ENCODE peak calls at places on chromosomes 7 and 10, in four cellular contexts. C is cardiac muscle cell, M is adrenal gland, K is ovary. O is an unnamed sample. For H3K27me3, the result is how much of the 10 kb centered on the place peaks cover.

GRCh38 chr10:34119456-34119855 is 695.6 kb downstream of the PARD3 start:
- DNase-seq in C (no peak), M (no peak), K (no peak), O (no peak)

GRCh38 chr10:119413738-119414611 is 128.5 kb downstream of the RGS10 start:
- DNase-seq in C (peak), M (peak), K (peak), O (peak)

GRCh38 chr10:70122742-70123141 is 9.9 kb downstream of the AIFM2 start:
- DNase-seq in M (no peak), C (peak), K (no peak), O (no peak)

GRCh38 chr7:70356324-70356797 is 758.1 kb downstream of the AUTS2 start:
- DNase-seq in C (no peak), M (no peak), K (no peak), O (no peak)

GRCh38 chr10:124383496-124383895 is 35.2 kb downstream of the OAT start:
- DNase-seq in M (no peak), C (no peak), K (no peak), O (no peak)

GRCh38 chr10:131735577-131735976 is 165.2 kb upstream of the PPP2R2D start:
- DNase-seq in M (no peak), K (no peak), C (no peak), O (no peak)

GRCh38 chr7:33452805-33453502 is 323.6 kb downstream of the BBS9 start:
- DNase-seq in M (no peak), K (no peak), C (peak), O (no peak)

GRCh38 chr7:93298206-93298605 is 66.0 kb downstream of the VPS50 start:
- DNase-seq in K (no peak), C (no peak), M (no peak), O (no peak)

GRCh38 chr7:17054206-17054605 is 172.4 kb upstream of the AGR3 start:
- DNase-seq in K (no peak), M (no peak), C (no peak), O (no peak)

GRCh38 chr7:30848121-30848855 is 63.4 kb upstream of the AQP1 start:
- DNase-seq in C (no peak), K (no peak), M (peak), O (no peak)

GRCh38 chr10:128614206-128614605 is 488.0 kb upstream of the MKI67 start:
- DNase-seq in C (no peak), K (no peak), M (no peak), O (no peak)

GRCh38 chr7:55557666-55558188 is 14.6 kb downstream of the VOPP1 start:
- DNase-seq in M (no peak), C (no peak), K (no peak), O (no peak)

GRCh38 chr10:50421026-50421719 is 169.9 kb upstream of the ASAH2 start:
- DNase-seq in K (no peak), M (no peak), C (peak), O (peak)

GRCh38 chr10:118698421-118698820 is 56.3 kb downstream of the CACUL1 start:
- DNase-seq in K (no peak), C (peak), M (peak), O (peak)

GRCh38 chr7:2792856-2793487 is 51.1 kb downstream of the GNA12 start:
- DNase-seq in K (no peak), M (no peak), C (no peak), O (peak)

GRCh38 chr10:122264442-122264841 is 6.7 kb upstream of the BTBD16 start:
- DNase-seq in K (no peak), C (no peak), M (no peak), O (no peak)

GRCh38 chr7:30142710-30143109 is 7.9 kb downstream of the MTURN start:
- DNase-seq in M (no peak), K (no peak), C (peak), O (peak)

GRCh38 chr7:47039089-47039648 is 542.7 kb downstream of the TNS3 start:
- DNase-seq in M (no peak), C (no peak), K (no peak), O (no peak)

DNA sequence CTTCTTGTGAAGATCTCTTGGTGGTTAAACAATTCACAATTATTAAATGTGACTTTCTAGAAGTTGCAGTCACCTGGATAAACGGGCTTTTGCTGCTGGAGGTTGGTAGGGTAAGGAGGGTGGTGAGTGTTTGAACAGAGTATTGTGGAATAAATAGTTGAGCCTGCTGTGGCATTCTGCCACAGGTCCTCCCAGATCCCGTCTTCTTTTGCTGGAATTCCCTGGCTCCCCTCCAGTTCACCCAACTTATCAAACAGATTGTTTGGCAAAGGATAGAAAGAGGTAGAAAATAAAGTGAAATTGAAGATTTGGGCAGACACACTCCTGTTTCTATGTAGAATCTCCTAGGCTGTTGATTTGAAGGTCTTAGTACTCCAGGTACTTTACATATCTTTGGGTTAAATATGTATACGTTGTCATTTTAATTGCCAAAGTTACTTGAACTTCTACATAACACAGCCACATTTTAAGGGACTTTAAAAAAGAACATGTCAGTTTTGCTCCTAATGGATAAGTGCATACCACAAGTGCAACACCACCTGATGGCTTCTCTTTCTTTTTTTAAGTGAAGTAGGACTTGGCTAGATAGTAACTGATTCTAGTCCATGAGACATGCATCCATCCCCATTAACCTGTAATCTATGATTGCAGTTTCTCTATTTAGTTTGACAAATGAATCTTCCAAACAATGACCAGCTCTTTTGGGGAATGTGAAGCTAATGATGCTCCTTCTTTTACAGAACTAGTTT is 83.0 kb downstream of the ARL4A start:
- DNase-seq in M (peak), K (no peak), C (peak), O (peak)
- H3K4me3 ChIP-seq in M (no peak), K (no peak), C (no peak), O (no peak)

GRCh38 chr10:100803908-100804307 is 58.5 kb downstream of the PAX2 start:
- DNase-seq in M (no peak), C (no peak), K (no peak), O (no peak)

GRCh38 chr10:100808851-100809250 is 63.5 kb downstream of the PAX2 start:
- DNase-seq in C (no peak), M (no peak), K (no peak), O (no peak)

GRCh38 chr10:100807241-100808050 is 62.1 kb downstream of the PAX2 start:
- DNase-seq in K (no peak), M (no peak), C (no peak), O (no peak)

GRCh38 chr10:100805543-100806355 is 60.4 kb downstream of the PAX2 start:
- DNase-seq in M (no peak), K (no peak), C (no peak), O (no peak)

DNA sequence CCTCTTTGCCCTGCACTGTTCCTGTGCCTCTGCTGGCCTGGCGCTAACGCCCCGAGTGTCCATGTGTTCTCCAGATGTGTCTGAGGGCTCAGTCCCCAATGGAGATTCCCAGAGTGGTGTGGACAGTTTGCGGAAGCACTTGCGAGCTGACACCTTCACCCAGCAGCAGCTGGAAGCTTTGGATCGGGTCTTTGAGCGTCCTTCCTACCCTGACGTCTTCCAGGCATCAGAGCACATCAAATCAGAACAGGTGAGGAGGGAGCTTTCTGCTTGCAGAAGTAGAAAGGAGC is 60.9 kb downstream of the PAX2 start:
- DNase-seq in C (no peak), M (no peak), K (no peak), O (no peak)
- H3K27me3 ChIP-seq in C (under half), M (under half), K (under half), O (under half)

DNA sequence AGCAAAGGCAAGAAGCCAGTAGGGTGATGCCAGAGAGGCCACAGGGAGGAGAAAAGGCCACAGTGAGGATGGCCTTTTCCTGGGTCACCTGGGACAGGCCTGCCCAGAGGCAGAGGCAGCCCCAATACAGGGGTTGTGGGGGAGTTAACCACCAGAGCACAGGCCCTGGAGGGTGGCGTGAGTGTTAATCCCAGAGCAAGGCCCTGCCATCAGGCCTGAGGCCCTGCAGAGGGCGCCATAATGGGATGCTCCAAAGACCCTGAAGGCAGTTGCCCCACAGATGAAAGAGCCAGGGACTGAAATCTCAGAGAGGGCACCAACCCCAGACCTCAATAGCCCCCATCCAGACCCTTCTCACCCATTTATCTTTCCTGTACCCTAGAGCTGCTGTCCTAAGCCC is 23.9 kb downstream of the SLC13A4 start:
- DNase-seq in M (no peak), K (no peak), C (no peak), O (no peak)
- TF ChIP-seq CTCF in M (no peak), K (no peak), C (peak), O (no peak)

GRCh38 chr7:152006336-152006735 is 19.1 kb upstream of the GALNT11 start:
- DNase-seq in K (no peak), C (peak), M (no peak), O (no peak)
- H3K4me3 ChIP-seq in K (no peak), C (no peak), M (no peak), O (no peak)

GRCh38 chr10:91162495-91163268 is 57.8 kb upstream of the PCGF5 start:
- DNase-seq in M (peak), C (peak), K (peak), O (peak)
- H3K27me3 ChIP-seq in M (under half), C (half or more), K (under half), O (under half)

DNA sequence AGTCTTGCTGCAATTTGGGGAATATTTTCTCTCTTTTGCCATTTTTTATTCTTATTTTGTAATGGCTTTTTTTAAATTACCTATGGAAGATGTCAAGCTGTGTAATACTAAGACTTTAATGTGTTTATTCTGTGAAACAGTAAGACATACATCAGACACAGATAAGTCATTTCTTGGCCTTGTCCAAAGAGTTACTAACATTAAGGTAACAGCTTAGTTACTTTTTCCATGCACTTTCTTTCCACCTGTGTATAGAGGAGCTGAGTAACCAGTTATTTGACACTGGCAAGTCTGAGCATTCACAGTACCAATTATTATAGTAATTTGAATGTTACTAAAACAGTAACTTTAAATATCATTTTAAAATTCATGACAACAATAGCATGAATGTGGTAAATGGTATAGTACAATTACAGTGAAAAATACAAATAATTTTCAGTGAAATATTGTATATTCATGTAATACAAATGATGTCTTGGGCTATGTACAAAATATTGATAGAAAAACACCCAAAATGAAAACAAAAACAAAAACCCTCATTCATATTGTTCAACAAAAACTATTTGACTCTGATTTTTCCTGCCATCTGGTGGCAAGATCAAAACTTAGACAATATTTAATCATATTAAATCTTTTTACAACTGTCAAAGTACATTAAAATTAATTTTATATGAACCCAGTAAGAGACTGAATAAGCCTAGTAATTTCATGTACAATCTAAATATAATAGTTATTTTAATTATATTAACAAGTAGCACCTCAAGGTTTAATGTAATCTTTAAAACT is 259.8 kb upstream of the SEMA3A start:
- DNase-seq in K (no peak), M (no peak), C (peak), O (no peak)
- TF ChIP-seq CTCF in K (no peak), M (no peak), C (no peak), O (no peak)

DNA sequence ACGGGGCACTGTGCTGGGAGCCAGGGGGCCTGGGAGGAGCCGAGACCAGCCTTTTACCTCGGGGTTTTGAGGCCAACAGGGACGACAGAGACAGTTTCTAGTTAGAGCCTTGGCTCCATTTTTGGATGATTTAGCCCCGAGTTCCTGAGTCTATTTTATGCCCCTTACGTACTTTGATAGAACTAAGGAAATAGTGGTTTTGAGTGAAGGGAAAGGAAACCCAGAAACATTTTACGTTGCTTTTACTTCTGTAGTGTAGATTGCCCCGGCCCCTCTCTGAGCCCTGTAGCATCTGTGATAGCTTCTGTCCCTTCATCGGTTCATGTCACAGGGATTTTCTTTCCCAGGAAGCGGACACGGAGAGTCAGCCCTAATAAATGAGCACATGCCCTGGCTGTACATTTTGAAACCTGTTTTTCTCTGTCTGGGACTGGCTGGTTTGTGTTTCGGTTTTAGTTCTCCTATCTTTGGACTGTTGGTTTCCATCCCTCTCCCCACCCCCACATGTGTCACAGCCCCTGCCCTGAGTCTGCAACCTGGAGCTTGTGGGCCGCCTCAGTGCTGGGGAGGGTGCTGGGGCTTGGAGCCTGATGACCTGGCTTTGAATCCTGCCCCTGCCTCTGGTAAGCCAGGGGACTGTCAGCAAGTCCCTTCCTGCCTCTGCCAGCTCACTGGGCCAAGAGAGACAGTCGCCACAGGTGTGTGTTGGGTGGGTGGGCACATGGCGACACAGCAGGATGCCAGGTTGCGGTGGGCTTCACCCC is 6.9 kb upstream of the ORAI2 start:
- DNase-seq in M (no peak), C (no peak), K (no peak), O (peak)
- H3K4me3 ChIP-seq in M (no peak), C (no peak), K (no peak), O (no peak)

DNA sequence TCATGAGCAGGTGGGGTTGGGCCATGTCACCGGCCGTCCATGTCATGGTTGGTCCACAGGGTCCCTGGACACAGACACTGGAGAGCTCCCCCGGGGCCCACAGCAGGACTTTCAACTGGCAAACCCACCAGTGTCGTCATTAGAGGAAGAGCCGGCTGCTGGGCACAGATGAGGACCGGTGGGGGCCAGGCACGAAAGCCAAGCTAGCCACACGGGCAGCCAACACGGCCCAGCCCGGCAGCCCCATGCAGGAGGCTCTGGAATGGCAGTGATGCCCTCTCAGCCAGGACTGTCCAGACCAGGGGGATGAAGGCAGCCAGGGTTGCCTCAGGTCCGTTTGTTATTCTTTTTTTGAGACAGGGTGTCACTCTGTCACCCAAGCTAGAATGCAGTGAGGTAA is 21.1 kb upstream of the UNCX start:
- DNase-seq in C (no peak), K (no peak), M (no peak), O (no peak)
- H3K27me3 ChIP-seq in C (under half), K (under half), M (half or more), O (under half)

DNA sequence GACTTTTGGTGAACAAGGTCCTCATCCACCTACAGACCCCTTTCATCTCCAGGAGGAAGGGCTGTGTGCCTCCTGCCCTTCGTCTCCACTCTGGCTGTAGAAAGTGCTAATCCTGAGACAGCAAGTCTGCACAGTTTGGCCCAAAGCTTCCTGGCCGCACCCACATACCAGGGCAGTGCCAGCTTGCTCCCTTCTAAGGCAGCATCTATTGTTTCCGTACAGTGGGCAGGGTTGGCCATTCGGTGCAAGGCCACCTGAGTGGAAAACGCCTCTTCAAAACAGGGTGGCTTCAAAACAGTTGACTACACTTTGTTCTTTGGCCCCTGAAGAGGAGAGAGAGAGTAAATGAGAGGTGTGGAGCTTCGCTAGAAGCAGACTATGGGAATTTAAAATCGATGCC is 134.1 kb upstream of the KLF14 start:
- DNase-seq in C (no peak), K (no peak), M (no peak), O (no peak)
- TF ChIP-seq CTCF in C (no peak), K (no peak), M (no peak), O (no peak)

DNA sequence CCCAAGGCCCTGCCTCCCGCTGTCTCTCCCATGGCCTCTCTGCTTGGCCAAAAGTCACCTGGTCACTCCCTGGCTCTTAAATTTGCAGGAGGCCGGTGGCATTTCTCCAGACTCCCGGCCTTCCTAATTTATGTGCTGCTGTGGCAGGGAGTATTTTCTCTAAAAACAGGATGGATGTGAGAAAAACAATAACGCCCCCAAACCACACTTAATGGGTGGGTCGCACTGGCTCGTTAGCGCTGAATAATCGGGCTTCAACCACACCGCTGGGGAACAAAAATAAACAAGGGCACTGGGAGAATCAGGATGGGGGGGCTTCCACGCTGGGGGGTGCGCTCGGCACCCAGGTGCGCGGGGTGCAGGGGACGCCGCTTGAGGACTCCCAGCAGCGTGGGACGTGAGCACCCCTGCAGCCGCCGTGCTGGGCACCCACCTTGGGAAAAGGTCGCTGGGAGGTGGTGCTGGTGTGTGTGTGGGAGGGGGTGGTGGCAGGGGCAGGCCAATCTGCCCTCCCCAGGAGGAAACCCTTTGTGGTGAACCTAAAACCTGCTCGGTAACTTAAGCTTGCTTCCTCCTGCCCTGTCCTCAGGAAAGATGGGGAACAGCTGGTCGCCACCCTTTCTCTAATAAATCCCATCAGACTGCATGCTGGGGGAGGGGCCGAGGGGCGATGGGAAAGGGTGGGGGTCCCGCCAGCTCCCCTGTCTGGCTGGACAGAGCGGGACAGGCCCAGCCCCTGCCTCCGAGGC is 64.2 kb downstream of the UNCX start:
- DNase-seq in M (no peak), K (no peak), C (no peak), O (no peak)
- H3K4me3 ChIP-seq in M (no peak), K (no peak), C (no peak), O (no peak)

O was measured in body of pancreas.